ENCODE peak calls at places on chromosomes 3 and 15, in five cellular contexts. W, M, U, C and F are unnamed samples. For H3K4me1, the result is how much of the 10 kb centered on the place peaks cover.

GRCh38 chr3:47004369-47005211 is 25.1 kb downstream of the NBEAL2 start:
- DNase-seq in W (no peak), M (no peak), U (no peak), C (no peak), F (no peak)

GRCh38 chr3:116663161-116663885 is 46.3 kb upstream of the TUSC7 start:
- DNase-seq in W (peak), M (no peak), U (no peak), C (no peak), F (no peak)

GRCh38 chr3:69665026-69665739 is 74.1 kb upstream of the MITF start:
- DNase-seq in W (peak), M (no peak), U (no peak), C (peak), F (peak)

GRCh38 chr15:85692873-85693272 is 101.9 kb downstream of the KLHL25 start:
- DNase-seq in W (no peak), M (no peak), U (no peak), C (no peak), F (no peak)

GRCh38 chr3:142888484-142889262 is at the start of gene PCOLCE2:
- DNase-seq in W (peak), M (peak), U (no peak), C (peak), F (peak)

GRCh38 chr3:107946700-107947099 is 144.1 kb downstream of the CD47 start:
- DNase-seq in W (no peak), M (no peak), U (no peak), C (no peak), F (no peak)

GRCh38 chr3:48427630-48427962 is 2.3 kb downstream of the PLXNB1 start:
- DNase-seq in W (no peak), M (no peak), U (no peak), C (no peak), F (no peak)

GRCh38 chr15:45180648-45181436 is 6.9 kb downstream of the SHF start:
- DNase-seq in W (no peak), M (no peak), U (no peak), C (no peak), F (no peak)

GRCh38 chr3:29758108-29759020 is 477.5 kb downstream of the RBMS3 start:
- DNase-seq in W (no peak), M (no peak), U (peak), C (no peak), F (peak)

GRCh38 chr3:160876568-160877100 is 120.6 kb downstream of the PPM1L start:
- DNase-seq in W (no peak), M (no peak), U (no peak), C (no peak), F (no peak)

GRCh38 chr3:57226156-57226555 is 1.4 kb upstream of the APPL1 start:
- DNase-seq in W (no peak), M (no peak), U (no peak), C (no peak), F (no peak)

GRCh38 chr3:146967786-146968185 is 362.6 kb upstream of the PLSCR5 start:
- DNase-seq in W (no peak), M (no peak), U (peak), C (no peak), F (no peak)

GRCh38 chr3:9810357-9810726 is 280 bp downstream of the TTLL3 start:
- DNase-seq in W (no peak), M (no peak), U (no peak), C (no peak), F (no peak)

GRCh38 chr3:193572426-193572908 is 17.8 kb upstream of the ATP13A4 start:
- DNase-seq in W (peak), M (peak), U (peak), C (peak), F (peak)

GRCh38 chr3:151918253-151919029 is 45.0 kb downstream of the SUCNR1 start:
- DNase-seq in W (peak), M (no peak), U (peak), C (peak), F (peak)

GRCh38 chr3:9439331-9439730 is 41.9 kb downstream of the SETD5 start:
- DNase-seq in W (no peak), M (no peak), U (no peak), C (no peak), F (peak)

GRCh38 chr15:77549552-77550274 is 83.0 kb downstream of the LINGO1 start:
- DNase-seq in W (no peak), M (no peak), U (no peak), C (no peak), F (no peak)

GRCh38 chr15:90058308-90058707 is 44.0 kb downstream of the IDH2 start:
- DNase-seq in W (no peak), M (no peak), U (no peak), C (no peak), F (no peak)

GRCh38 chr3:10387881-10388621 is 67.1 kb upstream of the SEC13 start:
- DNase-seq in W (peak), M (no peak), U (peak), C (no peak), F (peak)

GRCh38 chr3:171809513-171810277 is 588 bp downstream of the PLD1 start:
- DNase-seq in W (peak), M (peak), U (peak), C (peak), F (peak)

GRCh38 chr15:84570164-84570692 is 30.6 kb upstream of the ZSCAN2 start:
- DNase-seq in W (peak), M (peak), U (no peak), C (no peak), F (peak)

GRCh38 chr3:11480663-11481298 is 162.9 kb downstream of the VGLL4 start:
- DNase-seq in W (no peak), M (peak), U (no peak), C (peak), F (peak)

GRCh38 chr3:14508966-14509795 is 31.0 kb downstream of the GRIP2 start:
- DNase-seq in W (peak), M (peak), U (peak), C (peak), F (peak)

GRCh38 chr3:36730965-36731364 is 33.4 kb downstream of the DCLK3 start:
- DNase-seq in W (no peak), M (no peak), U (no peak), C (no peak), F (no peak)

GRCh38 chr3:62318365-62318751 is 55.0 kb downstream of the FEZF2 start:
- DNase-seq in W (no peak), M (peak), U (no peak), C (no peak), F (no peak)

GRCh38 chr15:58770519-58770856 is 614 bp upstream of the MINDY2 start:
- DNase-seq in W (no peak), M (no peak), U (peak), C (no peak), F (peak)

GRCh38 chr3:16130066-16130465 is 44.4 kb upstream of the GALNT15 start:
- DNase-seq in W (no peak), M (no peak), U (peak), C (no peak), F (peak)

GRCh38 chr3:152328841-152329240 is 60.1 kb downstream of the MBNL1 start:
- DNase-seq in W (no peak), M (no peak), U (peak), C (peak), F (peak)

GRCh38 chr3:69248394-69248793 is 126.0 kb upstream of the LMOD3 start:
- DNase-seq in W (peak), M (no peak), U (no peak), C (no peak), F (no peak)

DNA sequence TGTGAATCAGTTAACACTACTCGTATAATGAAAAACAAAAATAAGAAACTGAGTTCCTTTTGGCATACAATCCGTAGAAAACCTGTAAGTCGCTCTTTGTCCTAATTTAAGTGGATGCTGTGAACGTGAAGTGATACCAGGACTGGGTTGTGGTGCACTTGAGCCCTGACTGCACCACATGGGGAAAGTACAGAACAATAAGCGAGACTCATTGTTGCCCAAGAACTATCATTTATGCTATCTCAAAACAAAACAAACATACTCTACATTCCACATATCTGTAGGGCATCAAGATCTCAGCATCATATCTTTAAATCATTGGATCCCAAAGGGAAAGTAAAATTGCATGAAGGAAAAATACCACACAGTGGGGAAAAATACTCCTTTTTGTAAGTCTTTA is 580.4 kb downstream of the MECOM start:
- DNase-seq in W (no peak), M (no peak), U (no peak), C (peak), F (no peak)
- H3K4me3 ChIP-seq in W (no peak), M (no peak), U (no peak), C (no peak), F (no peak)

DNA sequence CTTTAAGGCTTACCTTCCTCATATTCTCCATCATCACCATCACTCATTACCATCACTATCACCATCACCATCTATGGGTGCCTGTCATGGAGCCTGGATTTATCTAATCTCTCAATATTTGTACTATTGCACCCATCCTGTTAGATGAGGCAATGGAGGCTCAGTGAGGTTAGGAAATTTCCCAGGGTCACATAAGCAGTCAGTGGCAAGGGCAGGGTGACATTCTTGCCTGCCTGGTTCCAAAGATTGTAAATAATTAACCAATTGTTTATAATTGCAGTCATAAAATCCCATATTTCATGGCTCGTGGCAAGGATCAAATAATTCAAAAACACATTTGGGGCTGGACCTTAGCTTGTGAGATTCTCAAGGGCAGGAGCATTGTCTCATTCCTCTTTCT is 55.2 kb downstream of the MGLL start:
- DNase-seq in W (no peak), M (no peak), U (no peak), C (peak), F (no peak)
- H3K4me1 ChIP-seq in W (under half), M (under half), U (under half), C (under half), F (under half)

GRCh38 chr3:120349819-120350125 is 618 bp upstream of the LRRC58 start:
- DNase-seq in W (no peak), M (no peak), U (no peak), C (no peak), F (no peak)

GRCh38 chr3:120348981-120349818 is at the start of gene LRRC58:
- DNase-seq in W (peak), M (peak), U (peak), C (peak), F (peak)

GRCh38 chr3:120352017-120352416 is 2.9 kb upstream of the LRRC58 start:
- DNase-seq in W (no peak), M (no peak), U (no peak), C (no peak), F (no peak)

GRCh38 chr3:120348065-120348980 is 831 bp downstream of the LRRC58 start:
- DNase-seq in W (peak), M (no peak), U (peak), C (no peak), F (peak)

GRCh38 chr3:120350431-120350941 is 1.3 kb upstream of the LRRC58 start:
- DNase-seq in W (no peak), M (peak), U (peak), C (no peak), F (peak)
- H3K4me3 ChIP-seq in W (peak), M (no peak), U (peak), C (peak), F (peak)

GRCh38 chr15:41969851-41970431 is 2.4 kb downstream of the EHD4 start:
- DNase-seq in W (no peak), M (no peak), U (no peak), C (no peak), F (no peak)
- H3K4me1 ChIP-seq in W (under half), M (under half), U (under half), C (under half), F (under half)

GRCh38 chr3:24048843-24049242 is 103.8 kb downstream of the NR1D2 start:
- DNase-seq in W (no peak), M (no peak), U (no peak), C (no peak), F (peak)
- H3K4me3 ChIP-seq in W (no peak), M (no peak), U (no peak), C (no peak), F (no peak)

GRCh38 chr15:75024102-75024636 is 779 bp downstream of the PPCDC start:
- DNase-seq in W (peak), M (peak), U (peak), C (peak), F (peak)
- H3K4me1 ChIP-seq in W (under half), M (under half), U (under half), C (under half), F (under half)